ENCODE peak calls at places on chromosomes 4 and X, in five cellular contexts. H is upper lobe of right lung, R is fibroblast of pulmonary artery, P is cardiac muscle cell, W is foreskin fibroblast. Y is an unnamed sample.

GRCh38 chr4:174256277-174256713 is 27.2 kb downstream of the FBXO8 start:
- DNase-seq in H (no peak), R (peak), P (peak), W (peak), Y (no peak)

GRCh38 chr4:135694066-135694465 is 1492.5 kb upstream of the PABPC4L start:
- DNase-seq in H (no peak), R (no peak), P (no peak), W (no peak), Y (no peak)

GRCh38 chr4:80266902-80267380 is 477 bp downstream of the FGF5 start:
- DNase-seq in H (no peak), R (peak), P (peak), W (peak), Y (peak)

GRCh38 chr4:170190265-170190664 is 100.5 kb upstream of the AADAT start:
- DNase-seq in H (no peak), R (no peak), P (no peak), W (no peak), Y (no peak)

GRCh38 chrX:38882894-38883620 is 81.8 kb downstream of the MID1IP1 start:
- DNase-seq in H (no peak), R (peak), P (peak), W (peak), Y (peak)

GRCh38 chr4:183158062-183158461 is 59.0 kb downstream of the WWC2 start:
- DNase-seq in H (no peak), R (peak), P (peak), W (no peak), Y (no peak)

GRCh38 chr4:6840062-6840976 is 57.8 kb downstream of the KIAA0232 start:
- DNase-seq in H (no peak), R (peak), P (peak), W (peak), Y (no peak)

GRCh38 chr4:29551813-29552212 is 1168.4 kb upstream of the PCDH7 start:
- DNase-seq in H (no peak), R (no peak), P (no peak), W (no peak), Y (no peak)

GRCh38 chr4:61004651-61005170 is 195.4 kb upstream of the ADGRL3 start:
- DNase-seq in H (no peak), R (no peak), P (no peak), W (no peak), Y (no peak)

GRCh38 chr4:58475097-58475496 is 1364.9 kb upstream of the IGFBP7 start:
- DNase-seq in H (no peak), R (no peak), P (no peak), W (no peak), Y (no peak)

GRCh38 chr4:17103231-17103630 is 204.8 kb upstream of the LDB2 start:
- DNase-seq in H (no peak), R (peak), P (no peak), W (peak), Y (no peak)

GRCh38 chr4:577499-578450 is 1.7 kb upstream of the TMEM271 start:
- DNase-seq in H (no peak), R (no peak), P (peak), W (peak), Y (no peak)

GRCh38 chrX:9847071-9847470 is 60.8 kb downstream of the SHROOM2 start:
- DNase-seq in H (no peak), R (peak), P (peak), W (no peak), Y (no peak)

GRCh38 chr4:132683957-132684356 is 465.1 kb upstream of the PCDH10 start:
- DNase-seq in H (no peak), R (no peak), P (no peak), W (no peak), Y (no peak)

GRCh38 chr4:37737456-37737855 is 51.3 kb upstream of the RELL1 start:
- DNase-seq in H (no peak), R (peak), P (peak), W (peak), Y (no peak)

GRCh38 chr4:101792056-101792575 is 1.6 kb downstream of the BANK1 start:
- DNase-seq in H (no peak), R (no peak), P (no peak), W (no peak), Y (no peak)

GRCh38 chr4:136664988-136665387 is 867.3 kb downstream of the PCDH18 start:
- DNase-seq in H (no peak), R (peak), P (no peak), W (no peak), Y (no peak)

GRCh38 chr4:128461300-128462103 is 173.9 kb upstream of the PGRMC2 start:
- DNase-seq in H (no peak), R (peak), P (peak), W (peak), Y (no peak)

GRCh38 chrX:38055170-38055847 is 49.0 kb downstream of the SYTL5 start:
- DNase-seq in H (no peak), R (peak), P (peak), W (peak), Y (no peak)

GRCh38 chr4:3174371-3175338 is 74.3 kb upstream of the MSANTD1 start:
- DNase-seq in H (no peak), R (no peak), P (no peak), W (no peak), Y (no peak)

GRCh38 chr4:73259552-73260140 is 1.0 kb upstream of the ANKRD17 start:
- DNase-seq in H (no peak), R (no peak), P (peak), W (no peak), Y (no peak)

GRCh38 chrX:119758682-119759332 is 419 bp downstream of the SOWAHD start:
- DNase-seq in H (no peak), R (no peak), P (no peak), W (no peak), Y (no peak)

GRCh38 chrX:85244411-85245210 is 820 bp downstream of the ZNF711 start:
- DNase-seq in H (peak), R (peak), P (peak), W (no peak), Y (no peak)

GRCh38 chrX:85243761-85244410 is at the start of the genes SATL1 and ZNF711:
- DNase-seq in H (peak), R (peak), P (peak), W (no peak), Y (no peak)

GRCh38 chrX:85243155-85243554 is 424 bp downstream of the SATL1 start:
- DNase-seq in H (no peak), R (no peak), P (peak), W (no peak), Y (no peak)
- H3K4me3 ChIP-seq in H (no peak), R (peak), P (peak), W (peak), Y (no peak)

GRCh38 chrX:48685416-48685815 is 1.8 kb downstream of the WAS start:
- DNase-seq in H (no peak), R (no peak), P (no peak), W (no peak), Y (no peak)

GRCh38 chrX:48683411-48683982 is at the start of gene WAS:
- DNase-seq in H (peak), R (no peak), P (no peak), W (no peak), Y (no peak)

GRCh38 chrX:48681539-48682183 is 1.9 kb upstream of the WAS start:
- DNase-seq in H (no peak), R (no peak), P (no peak), W (no peak), Y (no peak)

GRCh38 chrX:48688531-48689142 is 5.0 kb downstream of the WAS start:
- DNase-seq in H (no peak), R (no peak), P (no peak), W (no peak), Y (no peak)

DNA sequence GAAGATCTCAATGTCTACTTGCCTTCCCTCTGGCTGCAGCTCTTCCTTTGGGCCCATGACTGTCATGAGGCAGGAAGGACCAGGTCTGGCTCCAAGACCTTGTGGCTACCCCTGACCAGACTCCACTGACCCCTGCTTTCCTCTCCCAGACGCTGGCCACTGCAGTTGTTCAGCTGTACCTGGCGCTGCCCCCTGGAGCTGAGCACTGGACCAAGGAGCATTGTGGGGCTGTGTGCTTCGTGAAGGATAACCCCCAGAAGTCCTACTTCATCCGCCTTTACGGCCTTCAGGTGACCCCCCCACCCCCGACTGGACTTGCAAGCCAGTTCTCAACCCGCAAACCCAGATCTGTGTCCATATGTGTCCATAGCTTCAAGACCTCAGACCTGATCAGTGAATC is 535 bp downstream of the WAS start:
- DNase-seq in H (no peak), R (no peak), P (no peak), W (no peak), Y (no peak)
- H3K4me3 ChIP-seq in H (peak), R (no peak), P (no peak), W (no peak), Y (no peak)

GRCh38 chr4:53703267-53703655 is 112.0 kb upstream of the LNX1 start:
- DNase-seq in H (no peak), R (no peak), P (no peak), W (no peak), Y (no peak)
- H3K4me3 ChIP-seq in H (peak), R (no peak), P (no peak), W (no peak), Y (no peak)

GRCh38 chrX:65194547-65194946 is 218.3 kb upstream of the ZC4H2 start:
- DNase-seq in H (no peak), R (no peak), P (no peak), W (no peak), Y (no peak)

GRCh38 chrX:65195621-65196020 is 219.4 kb upstream of the ZC4H2 start:
- DNase-seq in H (no peak), R (no peak), P (no peak), W (no peak), Y (no peak)

GRCh38 chrX:65196758-65197371 is 220.6 kb upstream of the ZC4H2 start:
- DNase-seq in H (peak), R (no peak), P (no peak), W (no peak), Y (no peak)
- H3K4me3 ChIP-seq in H (no peak), R (no peak), P (peak), W (no peak), Y (no peak)

GRCh38 chr4:123667991-123668390 is 271.4 kb downstream of the SPRY1 start:
- DNase-seq in H (no peak), R (no peak), P (no peak), W (no peak), Y (no peak)

GRCh38 chr4:123672987-123673386 is 276.4 kb downstream of the SPRY1 start:
- DNase-seq in H (no peak), R (peak), P (peak), W (peak), Y (no peak)

GRCh38 chr4:123674752-123675151 is 278.2 kb downstream of the SPRY1 start:
- DNase-seq in H (no peak), R (no peak), P (no peak), W (no peak), Y (no peak)

GRCh38 chr4:123673971-123674370 is 277.4 kb downstream of the SPRY1 start:
- DNase-seq in H (no peak), R (no peak), P (no peak), W (peak), Y (no peak)

DNA sequence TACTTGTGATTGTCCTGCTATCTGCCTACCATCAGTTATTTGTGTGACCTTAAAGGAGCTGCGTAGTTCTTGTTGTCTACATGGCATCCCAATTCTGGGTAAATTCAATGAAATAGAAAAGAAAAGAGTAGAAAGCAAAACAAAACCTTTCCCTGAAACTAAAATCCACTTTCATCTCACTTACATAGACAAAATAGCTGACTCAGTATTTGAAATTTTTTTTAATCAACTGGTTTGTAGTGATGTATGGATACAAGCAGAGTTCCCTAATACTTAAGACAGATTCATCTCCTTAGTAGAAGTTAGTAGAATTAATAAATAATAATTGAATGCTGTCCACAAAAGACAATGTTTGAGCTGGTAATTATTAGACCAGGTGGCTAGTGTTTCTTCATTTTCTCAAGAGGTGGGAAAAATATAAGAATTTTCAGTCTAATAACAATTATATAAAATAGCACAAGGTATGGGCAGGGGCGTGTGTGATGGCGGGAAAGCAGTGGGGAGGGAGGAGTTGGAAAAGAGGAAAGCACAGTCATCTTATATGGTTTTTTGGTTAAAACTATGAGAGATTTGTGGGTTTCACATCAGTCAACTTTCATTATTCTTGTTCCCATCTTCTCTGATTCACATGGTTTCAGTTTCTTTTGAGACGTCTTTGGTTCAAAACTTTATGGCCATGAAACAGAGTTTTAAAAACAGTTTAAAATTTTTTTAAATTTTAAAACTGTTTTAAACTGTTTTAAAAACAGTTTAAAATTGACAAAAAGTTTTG is 275.2 kb downstream of the SPRY1 start:
- DNase-seq in H (no peak), R (no peak), P (no peak), W (no peak), Y (no peak)
- H3K4me3 ChIP-seq in H (no peak), R (no peak), P (no peak), W (no peak), Y (no peak)

GRCh38 chrX:153595859-153596857 is 2.8 kb downstream of the CCNQ start:
- DNase-seq in H (no peak), R (no peak), P (no peak), W (no peak), Y (no peak)

GRCh38 chrX:153598541-153599191 is at the start of gene CCNQ:
- DNase-seq in H (peak), R (peak), P (peak), W (no peak), Y (no peak)

GRCh38 chrX:153595387-153595786 is 3.6 kb downstream of the CCNQ start:
- DNase-seq in H (no peak), R (no peak), P (no peak), W (no peak), Y (no peak)

GRCh38 chrX:153599192-153600031 is 473 bp upstream of the CCNQ start:
- DNase-seq in H (peak), R (peak), P (peak), W (peak), Y (peak)

DNA sequence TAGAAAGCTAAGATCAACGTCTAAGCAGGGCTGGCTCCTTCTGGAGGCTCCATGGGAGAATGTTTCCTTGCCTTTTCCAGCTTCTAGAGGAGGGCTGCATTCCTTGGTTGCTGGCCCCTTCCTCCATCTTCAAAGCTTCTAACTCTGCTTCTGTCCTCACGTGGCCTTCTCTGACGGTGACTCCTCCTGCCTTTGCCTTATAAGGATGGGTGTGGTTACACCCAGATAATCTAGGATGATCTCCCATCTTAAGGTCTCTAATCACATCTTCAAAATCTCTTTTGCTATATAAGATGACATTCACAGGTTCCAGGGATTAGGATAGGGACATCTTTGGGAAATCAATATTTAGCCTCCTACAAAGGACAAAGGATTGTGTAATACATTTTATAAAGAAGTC is 1.6 kb downstream of the CCNQ start:
- DNase-seq in H (no peak), R (no peak), P (no peak), W (no peak), Y (no peak)
- H3K4me3 ChIP-seq in H (no peak), R (no peak), P (no peak), W (no peak), Y (no peak)

DNA sequence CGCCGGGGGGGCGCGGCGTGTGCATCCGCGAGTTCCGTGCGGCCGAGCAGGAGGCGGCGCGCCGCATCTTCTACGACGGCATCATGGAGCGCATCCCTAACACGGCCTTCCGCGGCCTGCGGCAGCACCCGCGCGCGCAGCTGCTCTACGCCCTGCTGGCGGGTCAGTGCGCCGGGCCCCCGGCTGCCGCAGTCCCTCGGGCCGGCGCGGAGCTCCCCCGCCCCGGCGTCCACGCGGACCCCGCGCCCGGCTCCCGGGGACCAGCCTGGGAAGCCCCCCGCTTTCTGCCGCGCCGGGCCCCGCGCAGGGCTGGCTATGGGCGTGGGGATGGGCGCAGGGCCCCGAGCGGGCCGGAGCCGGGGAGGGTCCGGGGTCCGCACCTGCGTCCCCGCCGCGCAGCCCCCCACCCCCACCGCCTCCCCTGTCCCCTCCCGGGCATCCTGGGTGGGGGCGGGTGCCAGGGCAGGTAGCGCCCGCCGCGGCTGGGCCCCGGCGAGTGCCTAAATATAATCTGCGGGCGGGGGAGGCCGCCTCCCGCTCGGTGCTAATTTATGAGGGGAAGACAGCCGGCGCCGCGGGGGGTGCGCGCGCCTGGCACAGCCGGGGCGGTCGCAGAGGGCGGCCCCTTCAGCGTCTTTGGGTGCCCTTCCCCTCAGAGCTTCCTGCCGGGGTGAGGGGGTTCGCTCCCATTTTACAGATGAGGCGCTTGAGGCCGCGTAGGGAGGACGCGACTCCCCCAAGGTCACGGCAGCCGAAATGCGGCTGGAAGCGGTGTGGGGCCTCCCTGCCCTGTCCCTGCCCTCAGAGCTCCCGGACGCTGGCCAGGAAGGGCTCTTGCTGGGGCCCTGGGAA is 825 bp downstream of the NAT8L start:
- DNase-seq in H (no peak), R (no peak), P (no peak), W (no peak), Y (peak)
- H3K4me3 ChIP-seq in H (no peak), R (no peak), P (peak), W (no peak), Y (peak)

GRCh38 chr4:157196050-157196449 is 24.5 kb upstream of the GRIA2 start:
- DNase-seq in H (no peak), R (no peak), P (no peak), W (no peak), Y (no peak)
- H3K4me3 ChIP-seq in H (no peak), R (no peak), P (no peak), W (no peak), Y (no peak)

GRCh38 chr4:8759987-8760386 is 111.7 kb downstream of the HMX1 start:
- DNase-seq in H (peak), R (no peak), P (no peak), W (no peak), Y (no peak)
- H3K4me3 ChIP-seq in H (no peak), R (no peak), P (no peak), W (no peak), Y (no peak)

DNA sequence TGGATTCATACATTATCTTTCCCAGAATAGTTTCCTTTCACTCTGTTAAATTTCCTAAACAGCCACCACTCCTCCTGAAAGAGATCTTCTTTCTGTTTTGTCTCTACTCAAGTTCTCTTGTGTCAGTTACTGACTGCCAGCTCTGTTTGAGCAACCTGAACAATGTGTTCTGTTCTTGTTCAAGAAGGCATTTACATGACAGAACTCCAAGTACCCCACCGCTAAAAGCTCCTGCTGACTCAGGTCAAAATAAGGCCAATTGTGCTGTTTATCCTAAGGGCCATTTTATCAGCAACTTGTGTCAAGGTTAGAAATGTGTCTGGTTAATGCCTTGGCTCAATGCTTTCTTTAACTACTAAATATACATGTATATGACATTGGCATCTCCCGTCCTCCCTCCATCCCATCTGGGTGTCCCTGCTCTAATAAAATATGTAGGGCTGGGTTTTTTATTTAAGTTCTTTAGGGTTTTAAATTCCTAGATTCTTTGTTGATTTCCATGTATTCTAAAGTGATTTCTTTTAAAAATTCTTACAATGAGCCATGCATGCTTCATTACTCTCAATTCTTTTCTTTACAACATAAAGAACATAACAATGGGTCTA is 144.3 kb upstream of the PAQR3 start:
- DNase-seq in H (no peak), R (no peak), P (peak), W (no peak), Y (no peak)
- H3K4me3 ChIP-seq in H (no peak), R (no peak), P (no peak), W (no peak), Y (no peak)

Y was measured in RWPE2.